ENCODE peak calls at places on chromosomes 12 and 14, in ten cellular contexts. One of them, this sample, is unnamed.

GRCh38 chr12:105330283-105330937 is at the start of gene C12orf75:
- DNase-seq in omental fat pad: no peak
- DNase-seq in IMR-90: peak; percentile 68
- DNase-seq in lung: peak; percentile 55
- DNase-seq in fibroblast of lung: peak; percentile 70
- DNase-seq in body of pancreas: peak; percentile 75
- DNase-seq in right lobe of liver: peak; percentile 59
- DNase-seq in psoas muscle: peak; percentile 73
- DNase-seq in CD14-positive monocyte: peak; percentile 46
- DNase-seq in CD4-positive, alpha-beta T cell: peak; percentile 66
- DNase-seq in this sample: peak; percentile 94

GRCh38 chr12:52766351-52767019 is 10.7 kb downstream of the KRT76 start:
- DNase-seq in omental fat pad: no peak
- DNase-seq in IMR-90: no peak
- DNase-seq in lung: no peak
- DNase-seq in fibroblast of lung: no peak
- DNase-seq in body of pancreas: no peak
- DNase-seq in right lobe of liver: no peak
- DNase-seq in psoas muscle: no peak
- DNase-seq in CD14-positive monocyte: no peak
- DNase-seq in CD4-positive, alpha-beta T cell: no peak
- DNase-seq in this sample: no peak

GRCh38 chr12:89383235-89384049 is 31.1 kb upstream of the DUSP6 start:
- DNase-seq in omental fat pad: no peak
- DNase-seq in IMR-90: peak; percentile 47
- DNase-seq in lung: no peak
- DNase-seq in fibroblast of lung: peak; percentile 39
- DNase-seq in body of pancreas: no peak
- DNase-seq in right lobe of liver: no peak
- DNase-seq in psoas muscle: no peak
- DNase-seq in CD14-positive monocyte: no peak
- DNase-seq in CD4-positive, alpha-beta T cell: no peak
- DNase-seq in this sample: no peak

GRCh38 chr12:11836282-11836963 is 186.9 kb downstream of the ETV6 start:
- DNase-seq in omental fat pad: no peak
- DNase-seq in IMR-90: no peak
- DNase-seq in lung: peak; percentile 41
- DNase-seq in fibroblast of lung: no peak
- DNase-seq in body of pancreas: no peak
- DNase-seq in right lobe of liver: no peak
- DNase-seq in psoas muscle: no peak
- DNase-seq in CD14-positive monocyte: peak; percentile 94
- DNase-seq in CD4-positive, alpha-beta T cell: no peak
- DNase-seq in this sample: no peak

GRCh38 chr12:93773122-93773871 is 96.1 kb downstream of the CRADD start:
- DNase-seq in omental fat pad: no peak
- DNase-seq in IMR-90: peak; percentile 34
- DNase-seq in lung: no peak
- DNase-seq in fibroblast of lung: peak; percentile 50
- DNase-seq in body of pancreas: no peak
- DNase-seq in right lobe of liver: no peak
- DNase-seq in psoas muscle: no peak
- DNase-seq in CD14-positive monocyte: peak; percentile 95
- DNase-seq in CD4-positive, alpha-beta T cell: no peak
- DNase-seq in this sample: no peak

GRCh38 chr12:49359671-49360070 is 7.6 kb upstream of the SPATS2 start:
- DNase-seq in omental fat pad: no peak
- DNase-seq in IMR-90: no peak
- DNase-seq in lung: no peak
- DNase-seq in fibroblast of lung: no peak
- DNase-seq in body of pancreas: no peak
- DNase-seq in right lobe of liver: no peak
- DNase-seq in psoas muscle: no peak
- DNase-seq in CD14-positive monocyte: no peak
- DNase-seq in CD4-positive, alpha-beta T cell: no peak
- DNase-seq in this sample: peak; percentile 48

GRCh38 chr14:93103392-93104080 is 12.2 kb downstream of the ITPK1 start:
- DNase-seq in omental fat pad: no peak
- DNase-seq in IMR-90: no peak
- DNase-seq in lung: peak; percentile 51
- DNase-seq in fibroblast of lung: peak; percentile 20
- DNase-seq in body of pancreas: no peak
- DNase-seq in right lobe of liver: peak; percentile 60
- DNase-seq in psoas muscle: no peak
- DNase-seq in CD14-positive monocyte: peak; percentile 62
- DNase-seq in CD4-positive, alpha-beta T cell: peak; percentile 56
- DNase-seq in this sample: no peak

GRCh38 chr14:95140060-95140858 is 17.1 kb downstream of the DICER1 start:
- DNase-seq in omental fat pad: no peak
- DNase-seq in IMR-90: peak; percentile 58
- DNase-seq in lung: no peak
- DNase-seq in fibroblast of lung: no peak
- DNase-seq in body of pancreas: no peak
- DNase-seq in right lobe of liver: no peak
- DNase-seq in psoas muscle: no peak
- DNase-seq in CD14-positive monocyte: no peak
- DNase-seq in CD4-positive, alpha-beta T cell: no peak
- DNase-seq in this sample: no peak

GRCh38 chr14:28954025-28954424 is 187.4 kb downstream of the FOXG1 start:
- DNase-seq in omental fat pad: no peak
- DNase-seq in IMR-90: no peak
- DNase-seq in lung: no peak
- DNase-seq in fibroblast of lung: no peak
- DNase-seq in body of pancreas: no peak
- DNase-seq in right lobe of liver: no peak
- DNase-seq in psoas muscle: no peak
- DNase-seq in CD14-positive monocyte: no peak
- DNase-seq in CD4-positive, alpha-beta T cell: no peak
- DNase-seq in this sample: no peak

GRCh38 chr12:43883748-43884147 is 47.9 kb downstream of the TMEM117 start:
- DNase-seq in omental fat pad: no peak
- DNase-seq in IMR-90: no peak
- DNase-seq in lung: no peak
- DNase-seq in fibroblast of lung: no peak
- DNase-seq in body of pancreas: no peak
- DNase-seq in right lobe of liver: no peak
- DNase-seq in psoas muscle: no peak
- DNase-seq in CD14-positive monocyte: no peak
- DNase-seq in CD4-positive, alpha-beta T cell: no peak
- DNase-seq in this sample: no peak

GRCh38 chr12:94855853-94856252 is 147.6 kb downstream of the NDUFA12 start:
- DNase-seq in omental fat pad: no peak
- DNase-seq in IMR-90: no peak
- DNase-seq in lung: no peak
- DNase-seq in fibroblast of lung: no peak
- DNase-seq in body of pancreas: no peak
- DNase-seq in right lobe of liver: no peak
- DNase-seq in psoas muscle: no peak
- DNase-seq in CD14-positive monocyte: no peak
- DNase-seq in CD4-positive, alpha-beta T cell: no peak
- DNase-seq in this sample: no peak

GRCh38 chr14:100738269-100738691 is 11.6 kb downstream of the DLK1 start:
- DNase-seq in omental fat pad: no peak
- DNase-seq in IMR-90: no peak
- DNase-seq in lung: no peak
- DNase-seq in fibroblast of lung: no peak
- DNase-seq in body of pancreas: no peak
- DNase-seq in right lobe of liver: peak; percentile 31
- DNase-seq in psoas muscle: no peak
- DNase-seq in CD14-positive monocyte: no peak
- DNase-seq in CD4-positive, alpha-beta T cell: no peak
- DNase-seq in this sample: no peak

GRCh38 chr12:41361791-41362190 is 173.7 kb downstream of the PDZRN4 start:
- DNase-seq in omental fat pad: no peak
- DNase-seq in IMR-90: no peak
- DNase-seq in lung: no peak
- DNase-seq in fibroblast of lung: no peak
- DNase-seq in body of pancreas: no peak
- DNase-seq in right lobe of liver: no peak
- DNase-seq in psoas muscle: no peak
- DNase-seq in CD14-positive monocyte: no peak
- DNase-seq in CD4-positive, alpha-beta T cell: no peak
- DNase-seq in this sample: no peak

DNA sequence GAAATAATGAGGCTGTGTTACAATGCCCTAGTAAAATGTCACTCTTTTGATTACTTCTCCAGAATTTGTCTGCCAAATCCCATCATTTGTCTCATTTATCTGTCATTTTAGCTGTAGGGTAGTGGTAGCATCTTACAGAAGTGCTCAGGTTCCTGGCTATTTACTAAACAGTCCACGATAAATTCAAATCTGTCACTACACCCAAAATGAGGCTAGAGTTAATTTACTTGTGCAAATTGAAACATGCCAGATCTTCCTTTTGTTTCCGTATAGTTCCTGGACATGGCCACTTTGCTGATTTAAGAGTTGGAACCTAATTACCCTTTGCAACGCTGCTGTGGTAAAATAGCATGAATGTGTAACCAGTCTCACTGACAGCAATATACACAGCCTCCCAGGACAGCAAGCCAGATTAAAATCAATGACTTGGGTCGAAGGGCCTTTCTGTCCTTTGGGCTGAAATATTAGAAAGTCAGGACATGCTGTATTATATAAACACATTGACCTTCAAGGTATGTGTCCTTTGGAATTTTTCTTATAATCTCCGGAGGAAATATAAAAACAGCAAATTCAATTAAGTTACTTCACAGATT is 485.4 kb downstream of the MDGA2 start:
- DNase-seq in omental fat pad: no peak
- DNase-seq in IMR-90: no peak
- DNase-seq in lung: no peak
- DNase-seq in fibroblast of lung: no peak
- DNase-seq in body of pancreas: no peak
- DNase-seq in right lobe of liver: no peak
- DNase-seq in psoas muscle: no peak
- DNase-seq in CD14-positive monocyte: no peak
- DNase-seq in CD4-positive, alpha-beta T cell: no peak
- DNase-seq in this sample: no peak
- TF ChIP-seq CTCF in omental fat pad: no peak
- TF ChIP-seq CTCF in IMR-90: no peak
- TF ChIP-seq CTCF in lung: no peak
- TF ChIP-seq CTCF in fibroblast of lung: no peak
- TF ChIP-seq CTCF in body of pancreas: no peak
- TF ChIP-seq CTCF in right lobe of liver: no peak
- TF ChIP-seq CTCF in psoas muscle: no peak
- TF ChIP-seq CTCF in CD14-positive monocyte: no peak
- TF ChIP-seq CTCF in CD4-positive, alpha-beta T cell: no peak
- TF ChIP-seq CTCF in this sample: no peak

GRCh38 chr14:105085766-105086165 is 20.5 kb upstream of the GPR132 start:
- DNase-seq in omental fat pad: no peak
- DNase-seq in IMR-90: no peak
- DNase-seq in lung: no peak
- DNase-seq in fibroblast of lung: no peak
- DNase-seq in body of pancreas: no peak
- DNase-seq in right lobe of liver: no peak
- DNase-seq in psoas muscle: no peak
- DNase-seq in CD14-positive monocyte: no peak
- DNase-seq in CD4-positive, alpha-beta T cell: no peak
- DNase-seq in this sample: peak; percentile 79

GRCh38 chr14:105087963-105088811 is 23.0 kb upstream of the GPR132 start:
- DNase-seq in omental fat pad: no peak
- DNase-seq in IMR-90: peak; percentile 74
- DNase-seq in lung: peak; percentile 63
- DNase-seq in fibroblast of lung: peak; percentile 84
- DNase-seq in body of pancreas: peak; percentile 59
- DNase-seq in right lobe of liver: peak; percentile 49
- DNase-seq in psoas muscle: peak; percentile 70
- DNase-seq in CD14-positive monocyte: no peak
- DNase-seq in CD4-positive, alpha-beta T cell: no peak
- DNase-seq in this sample: peak; percentile 89

GRCh38 chr14:105084741-105085571 is 19.7 kb upstream of the GPR132 start:
- DNase-seq in omental fat pad: no peak
- DNase-seq in IMR-90: no peak
- DNase-seq in lung: no peak
- DNase-seq in fibroblast of lung: no peak
- DNase-seq in body of pancreas: no peak
- DNase-seq in right lobe of liver: no peak
- DNase-seq in psoas muscle: no peak
- DNase-seq in CD14-positive monocyte: no peak
- DNase-seq in CD4-positive, alpha-beta T cell: no peak
- DNase-seq in this sample: no peak

GRCh38 chr14:105087308-105087962 is 22.2 kb upstream of the GPR132 start:
- DNase-seq in omental fat pad: no peak
- DNase-seq in IMR-90: peak; percentile 56
- DNase-seq in lung: no peak
- DNase-seq in fibroblast of lung: peak; percentile 27
- DNase-seq in body of pancreas: peak; percentile 52
- DNase-seq in right lobe of liver: peak; percentile 49
- DNase-seq in psoas muscle: no peak
- DNase-seq in CD14-positive monocyte: no peak
- DNase-seq in CD4-positive, alpha-beta T cell: no peak
- DNase-seq in this sample: peak; percentile 87

DNA sequence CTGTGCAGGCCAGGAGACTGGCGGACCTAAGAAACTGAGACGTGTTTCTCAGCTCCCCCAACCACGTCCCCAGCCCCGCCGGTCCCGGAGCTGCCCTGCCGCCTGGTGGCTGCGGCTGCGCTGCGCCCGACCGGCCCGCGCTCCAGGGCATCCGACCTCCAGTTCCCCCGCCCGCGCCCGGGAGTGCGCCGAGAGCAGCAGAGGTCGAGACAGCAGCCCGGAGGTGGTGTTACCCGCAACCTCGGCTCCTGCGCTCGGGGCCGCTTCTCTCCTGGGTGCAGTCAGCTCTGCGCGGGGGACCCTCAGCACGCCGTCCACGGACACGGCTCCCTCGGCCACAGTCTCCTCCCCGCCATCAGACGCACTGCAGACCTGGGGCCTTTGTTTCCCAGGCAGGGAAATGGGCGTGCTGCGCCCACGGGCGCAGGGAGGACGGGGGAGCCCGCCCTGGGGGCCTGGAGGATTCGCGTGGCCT is 21.6 kb upstream of the GPR132 start:
- DNase-seq in omental fat pad: no peak
- DNase-seq in IMR-90: peak; percentile 71
- DNase-seq in lung: peak; percentile 75
- DNase-seq in fibroblast of lung: peak; percentile 67
- DNase-seq in body of pancreas: peak; percentile 84
- DNase-seq in right lobe of liver: peak; percentile 73
- DNase-seq in psoas muscle: peak; percentile 80
- DNase-seq in CD14-positive monocyte: peak; percentile 86
- DNase-seq in CD4-positive, alpha-beta T cell: peak; percentile 72
- DNase-seq in this sample: peak; percentile 91
- TF ChIP-seq CTCF in omental fat pad: peak; percentile 58
- TF ChIP-seq CTCF in IMR-90: peak; percentile 83
- TF ChIP-seq CTCF in lung: peak; percentile 85
- TF ChIP-seq CTCF in fibroblast of lung: peak; percentile 49
- TF ChIP-seq CTCF in body of pancreas: peak; percentile 87
- TF ChIP-seq CTCF in right lobe of liver: peak; percentile 81
- TF ChIP-seq CTCF in psoas muscle: peak; percentile 70
- TF ChIP-seq CTCF in CD14-positive monocyte: peak; percentile 84
- TF ChIP-seq CTCF in CD4-positive, alpha-beta T cell: peak; percentile 83
- TF ChIP-seq CTCF in this sample: peak; percentile 84

GRCh38 chr14:91090733-91091132 is 23.1 kb upstream of the DGLUCY start:
- DNase-seq in omental fat pad: no peak
- DNase-seq in IMR-90: no peak
- DNase-seq in lung: no peak
- DNase-seq in fibroblast of lung: no peak
- DNase-seq in body of pancreas: no peak
- DNase-seq in right lobe of liver: no peak
- DNase-seq in psoas muscle: no peak
- DNase-seq in CD14-positive monocyte: no peak
- DNase-seq in CD4-positive, alpha-beta T cell: no peak
- DNase-seq in this sample: no peak
- TF ChIP-seq CTCF in omental fat pad: no peak
- TF ChIP-seq CTCF in IMR-90: no peak
- TF ChIP-seq CTCF in lung: no peak
- TF ChIP-seq CTCF in fibroblast of lung: no peak
- TF ChIP-seq CTCF in body of pancreas: no peak
- TF ChIP-seq CTCF in right lobe of liver: no peak
- TF ChIP-seq CTCF in psoas muscle: no peak
- TF ChIP-seq CTCF in CD14-positive monocyte: no peak
- TF ChIP-seq CTCF in CD4-positive, alpha-beta T cell: no peak
- TF ChIP-seq CTCF in this sample: no peak

GRCh38 chr12:61538951-61539350 is 721.3 kb upstream of the USP15 start:
- DNase-seq in omental fat pad: no peak
- DNase-seq in IMR-90: no peak
- DNase-seq in lung: no peak
- DNase-seq in fibroblast of lung: peak; percentile 2
- DNase-seq in body of pancreas: no peak
- DNase-seq in right lobe of liver: no peak
- DNase-seq in psoas muscle: no peak
- DNase-seq in CD14-positive monocyte: no peak
- DNase-seq in CD4-positive, alpha-beta T cell: no peak
- DNase-seq in this sample: no peak
- TF ChIP-seq CTCF in omental fat pad: no peak
- TF ChIP-seq CTCF in IMR-90: no peak
- TF ChIP-seq CTCF in lung: no peak
- TF ChIP-seq CTCF in fibroblast of lung: no peak
- TF ChIP-seq CTCF in body of pancreas: no peak
- TF ChIP-seq CTCF in right lobe of liver: peak; percentile 15
- TF ChIP-seq CTCF in psoas muscle: no peak
- TF ChIP-seq CTCF in CD14-positive monocyte: no peak
- TF ChIP-seq CTCF in CD4-positive, alpha-beta T cell: no peak
- TF ChIP-seq CTCF in this sample: no peak

This sample was measured in osteocyte.